ENCODE peak calls at places on chromosomes 1 and 21, in eight cellular contexts. Z is renal cortical epithelial cell; S is NCI-H748 treated with DMSO at 0.1 percent for 48 hours; G is mucosa of gallbladder; F is activated T-cell treated with anti-CD3 and anti-CD28 coated beads, Interleukin-2, amount 50 U/mL, for 1 hour; U is NCI-H1105; N is kidney epithelial cell; W is T47D. V is an unnamed sample.
A peak's percentile ranks its signal among the peaks of the same experiment; 100 is the strongest.

GRCh38 chr21:41289431-41289830 is 27.2 kb upstream of the FAM3B start:
- DNase-seq in G (no peak), N (no peak), U (no peak), Z (no peak), F (no peak), W (no peak), S (no peak), V (no peak)

GRCh38 chr1:39988618-39989343 is 33.8 kb downstream of the MFSD2A start:
- DNase-seq in F (no peak), G (no peak), W (no peak), Z (peak; percentile 18), S (peak; percentile 84), N (no peak), U (no peak), V (no peak)

GRCh38 chr1:68706639-68707317 is 209.9 kb upstream of the DEPDC1 start:
- DNase-seq in Z (no peak), G (no peak), W (no peak), S (no peak), F (no peak), N (no peak), U (no peak), V (no peak)

GRCh38 chr1:53629101-53629691 is 109.8 kb downstream of the GLIS1 start:
- DNase-seq in W (no peak), U (no peak), Z (no peak), S (no peak), F (no peak), G (no peak), N (no peak), V (no peak)

GRCh38 chr1:28517649-28517999 is 11.8 kb downstream of the RCC1 start:
- DNase-seq in F (no peak), S (no peak), G (no peak), Z (no peak), U (no peak), N (no peak), W (no peak), V (peak; percentile 32)

GRCh38 chr1:178536844-178537371 is 24.0 kb downstream of the TEX35 start:
- DNase-seq in W (no peak), S (no peak), F (no peak), G (peak; percentile 88), N (no peak), Z (peak; percentile 79), U (no peak), V (peak; percentile 84)

GRCh38 chr1:13725714-13726175 is 25.8 kb downstream of the PRDM2 start:
- DNase-seq in F (peak; percentile 67), G (peak; percentile 29), W (peak; percentile 16), U (no peak), N (no peak), S (no peak), Z (peak; percentile 58), V (peak; percentile 55)

GRCh38 chr1:38609166-38609880 is 250.2 kb downstream of the RRAGC start:
- DNase-seq in Z (no peak), G (no peak), W (no peak), S (no peak), N (no peak), F (no peak), U (no peak), V (no peak)

GRCh38 chr21:38261851-38262250 is 5.1 kb downstream of the KCNJ15 start:
- DNase-seq in W (peak; percentile 10), F (no peak), N (no peak), G (no peak), Z (no peak), S (no peak), U (no peak), V (no peak)

GRCh38 chr21:31665397-31665796 is 5.9 kb downstream of the SOD1 start:
- DNase-seq in N (no peak), Z (no peak), U (no peak), S (no peak), G (no peak), W (no peak), F (no peak), V (no peak)

GRCh38 chr1:42282867-42283583 is 52.0 kb downstream of the FOXJ3 start:
- DNase-seq in F (no peak), G (no peak), U (no peak), Z (peak; percentile 54), S (no peak), N (peak; percentile 29), W (no peak), V (no peak)

GRCh38 chr1:101200513-101200912 is 36.3 kb upstream of the S1PR1 start:
- DNase-seq in F (no peak), G (no peak), S (no peak), U (no peak), Z (peak; percentile 89), W (no peak), N (peak; percentile 54), V (no peak)

GRCh38 chr1:246497331-246497915 is 9.7 kb downstream of the SMYD3 start:
- DNase-seq in F (no peak), G (no peak), N (peak; percentile 29), W (no peak), U (peak; percentile 33), Z (peak; percentile 78), S (peak; percentile 44), V (no peak)

GRCh38 chr1:2623571-2624337 is 9.1 kb downstream of the MMEL1 start:
- DNase-seq in Z (no peak), U (no peak), S (no peak), G (no peak), W (no peak), N (no peak), F (no peak), V (no peak)